ENCODE peak calls at places on chromosomes 5 and 9, in four cellular contexts. S, E, N and V are unnamed samples.

GRCh38 chr5:104937591-104937990 is 1375.0 kb upstream of the NUDT12 start:
- DNase-seq in E (no peak), S (no peak), N (no peak), V (no peak)

GRCh38 chr5:149030392-149030791 is 32.5 kb downstream of the SH3TC2 start:
- DNase-seq in N (no peak), E (no peak), S (no peak), V (no peak)

GRCh38 chr5:38660194-38660668 is 103.8 kb upstream of the LIFR start:
- DNase-seq in N (no peak), E (no peak), S (no peak), V (no peak)

GRCh38 chr9:88179080-88179521 is 40.8 kb upstream of the SPATA31C2 start:
- DNase-seq in N (no peak), E (no peak), S (no peak), V (no peak)

GRCh38 chr5:151772868-151773561 is 1.3 kb downstream of the G3BP1 start:
- DNase-seq in S (peak; percentile 25), N (no peak), E (no peak), V (no peak)

GRCh38 chr5:151208481-151208914 is 15.4 kb downstream of the CCDC69 start:
- DNase-seq in N (no peak), S (no peak), E (no peak), V (no peak)

GRCh38 chr5:171494452-171495121 is 75.1 kb downstream of the FGF18 start:
- DNase-seq in S (peak; percentile 77), N (no peak), E (no peak), V (peak; percentile 63)

GRCh38 chr9:34279431-34279830 is 49.6 kb downstream of the KIF24 start:
- DNase-seq in E (no peak), N (no peak), S (peak; percentile 43), V (peak; percentile 67)

GRCh38 chr5:96150007-96150406 is 188.4 kb upstream of the ELL2 start:
- DNase-seq in E (no peak), S (no peak), N (no peak), V (no peak)

GRCh38 chr9:115640887-115641286 is 512.7 kb upstream of the PAPPA start:
- DNase-seq in E (no peak), N (no peak), S (peak; percentile 76), V (no peak)

GRCh38 chr9:136686794-136687711 is at the start of gene AGPAT2:
- DNase-seq in N (peak; percentile 99), S (no peak), E (peak; percentile 99), V (peak; percentile 43)

GRCh38 chr9:132260846-132261245 is 93.9 kb downstream of the SETX start:
- DNase-seq in E (no peak), S (no peak), N (no peak), V (peak; percentile 55)

GRCh38 chr5:143979044-143979690 is 167.2 kb downstream of the HMHB1 start:
- DNase-seq in S (no peak), E (no peak), N (peak; percentile 23), V (no peak)

GRCh38 chr5:67181648-67182218 is 14.9 kb downstream of the CD180 start:
- DNase-seq in S (no peak), E (no peak), N (no peak), V (no peak)